ENCODE peak calls at places on chromosomes 2 and 18, in six cellular contexts. E is NCI-H1105; H is fibroblast of mammary gland; Y is NCI-H460; M is nephron progenitor cell; L is naive thymus-derived CD8-positive, alpha-beta T cell. R is an unnamed sample.

GRCh38 chr2:43154685-43155084 is 71.7 kb downstream of the ZFP36L2 start:
- DNase-seq in M (no peak), E (no peak), Y (no peak), H (no peak), L (no peak), R (no peak)

GRCh38 chr2:11033114-11033513 is 121.4 kb downstream of the KCNF1 start:
- DNase-seq in L (no peak), H (no peak), E (no peak), M (no peak), Y (no peak), R (no peak)

GRCh38 chr18:46630160-46630559 is 26.9 kb downstream of the LOXHD1 start:
- DNase-seq in E (no peak), H (peak; percentile 33), M (no peak), L (no peak), Y (no peak), R (no peak)

GRCh38 chr2:39416172-39416571 is 20.9 kb downstream of the MAP4K3 start:
- DNase-seq in M (no peak), Y (no peak), H (peak; percentile 76), E (no peak), L (no peak), R (no peak)

GRCh38 chr2:27751377-27751776 is 20.1 kb upstream of the MRPL33 start:
- DNase-seq in H (no peak), M (no peak), L (no peak), Y (no peak), E (no peak), R (no peak)

GRCh38 chr2:56299166-56299806 is 115.5 kb downstream of the CCDC85A start:
- DNase-seq in M (no peak), E (no peak), L (no peak), H (peak; percentile 33), Y (no peak), R (no peak)

GRCh38 chr2:226887940-226888339 is 52.1 kb downstream of the RHBDD1 start:
- DNase-seq in Y (peak; percentile 94), M (no peak), H (peak; percentile 78), L (no peak), E (no peak), R (no peak)

GRCh38 chr18:7626922-7627440 is 59.9 kb downstream of the PTPRM start:
- DNase-seq in L (no peak), M (no peak), H (peak; percentile 75), E (no peak), Y (no peak), R (no peak)

GRCh38 chr2:172082944-172083718 is 2.2 kb upstream of the DLX1 start:
- DNase-seq in Y (no peak), H (no peak), L (no peak), E (no peak), M (peak; percentile 40), R (no peak)

GRCh38 chr2:46988733-46989481 is 73.3 kb upstream of the MCFD2 start:
- DNase-seq in H (no peak), M (peak; percentile 32), L (no peak), Y (no peak), E (no peak), R (no peak)

GRCh38 chr2:167484875-167485274 is 596.6 kb downstream of the XIRP2 start:
- DNase-seq in E (no peak), Y (no peak), H (no peak), M (no peak), L (no peak), R (no peak)

GRCh38 chr2:236828820-236829219 is 256.9 kb upstream of the COPS8 start:
- DNase-seq in M (no peak), H (no peak), Y (no peak), L (no peak), E (no peak), R (no peak)

GRCh38 chr18:62324355-62324828 is 718 bp upstream of the TNFRSF11A start:
- DNase-seq in M (no peak), H (no peak), Y (no peak), L (no peak), E (no peak), R (no peak)

GRCh38 chr2:216643986-216644662 is 10.9 kb downstream of the IGFBP2 start:
- DNase-seq in E (no peak), L (no peak), M (no peak), H (no peak), Y (no peak), R (no peak)

GRCh38 chr18:63255435-63255834 is 64.1 kb downstream of the BCL2 start:
- DNase-seq in E (no peak), Y (no peak), H (no peak), M (no peak), L (no peak), R (no peak)

GRCh38 chr2:113175736-113176695 is 2.2 kb downstream of the PSD4 start:
- DNase-seq in Y (no peak), E (no peak), M (no peak), L (no peak), H (no peak), R (peak; percentile 50)

GRCh38 chr2:127811922-127812321 is 951 bp upstream of the WDR33 start:
- DNase-seq in E (no peak), H (no peak), Y (no peak), L (no peak), M (no peak), R (no peak)

GRCh38 chr18:51195602-51196115 is 1.8 kb downstream of the MEX3C start:
- DNase-seq in E (peak; percentile 68), L (peak; percentile 29), H (peak; percentile 34), Y (no peak), M (peak; percentile 38), R (no peak)

GRCh38 chr2:214410918-214411554 is at the start of gene VWC2L:
- DNase-seq in H (peak; percentile 65), L (no peak), E (no peak), M (peak; percentile 96), Y (peak; percentile 79), R (peak; percentile 89)

GRCh38 chr2:159904565-159905281 is 106.7 kb upstream of the CD302 start:
- DNase-seq in M (peak; percentile 61), Y (no peak), E (no peak), H (no peak), L (peak; percentile 83), R (peak; percentile 88)

GRCh38 chr18:475202-475624 is 25.3 kb downstream of the COLEC12 start:
- DNase-seq in L (no peak), E (no peak), M (peak; percentile 27), Y (no peak), H (peak; percentile 89), R (no peak)

GRCh38 chr2:230155359-230155758 is 64.4 kb downstream of the SP110 start:
- DNase-seq in E (no peak), M (no peak), Y (no peak), H (no peak), L (no peak), R (no peak)

GRCh38 chr2:190802133-190802532 is 78.5 kb upstream of the GLS start:
- DNase-seq in L (no peak), Y (no peak), H (no peak), E (no peak), M (peak; percentile 62), R (no peak)

GRCh38 chr2:206840999-206841398 is 75.6 kb downstream of the FASTKD2 start:
- DNase-seq in E (no peak), L (no peak), H (no peak), M (no peak), Y (no peak), R (no peak)

GRCh38 chr2:193332938-193333337 is 1138.2 kb upstream of the TMEFF2 start:
- DNase-seq in H (peak; percentile 38), L (no peak), E (no peak), M (no peak), Y (no peak), R (no peak)

GRCh38 chr2:165357758-165358157 is 111.7 kb upstream of the CSRNP3 start:
- DNase-seq in M (no peak), H (peak; percentile 78), L (no peak), E (no peak), Y (peak; percentile 38), R (no peak)

GRCh38 chr2:79980116-79980515 is 324.4 kb downstream of the LRRTM1 start:
- DNase-seq in Y (no peak), E (no peak), L (no peak), M (no peak), H (no peak), R (no peak)

GRCh38 chr2:64937341-64938230 is 51.6 kb upstream of the SLC1A4 start:
- DNase-seq in M (no peak), L (no peak), E (no peak), Y (no peak), H (no peak), R (no peak)

GRCh38 chr2:24720310-24720709 is 72.9 kb downstream of the PTRHD1 start:
- DNase-seq in E (no peak), Y (no peak), M (no peak), H (no peak), L (no peak), R (no peak)

GRCh38 chr2:129192841-129193253 is 786.6 kb upstream of the RAB6C start:
- DNase-seq in L (no peak), M (no peak), H (no peak), E (no peak), Y (no peak), R (no peak)

GRCh38 chr18:12862467-12862866 is 21.6 kb downstream of the PTPN2 start:
- DNase-seq in E (no peak), H (no peak), M (no peak), L (no peak), Y (no peak), R (no peak)

GRCh38 chr2:46719499-46719898 is 196.1 kb downstream of the MCFD2 start:
- DNase-seq in H (peak; percentile 82), Y (no peak), M (no peak), L (no peak), E (no peak), R (no peak)

GRCh38 chr2:232870766-232871371 is 805 bp downstream of the SNORC start:
- DNase-seq in M (no peak), L (no peak), H (no peak), Y (no peak), E (no peak), R (no peak)

GRCh38 chr2:137467246-137467862 is 496.9 kb upstream of the HNMT start:
- DNase-seq in Y (peak; percentile 50), H (peak; percentile 25), M (peak; percentile 64), E (peak; percentile 22), L (no peak), R (no peak)

GRCh38 chr2:3595409-3595808 is 497 bp downstream of the COLEC11 start:
- DNase-seq in L (no peak), M (no peak), E (no peak), Y (no peak), H (no peak), R (peak; percentile 29)